ENCODE peak calls at places on chromosomes 1 and 21, in nine cellular contexts. H is pancreas, S is ovary, E is body of pancreas, F is PC-9, U is mammary epithelial cell, R is OCI-LY7, I is heart left ventricle, A is stomach. P is an unnamed sample.

GRCh38 chr1:223504741-223505140 is 111.5 kb downstream of the CCDC185 start:
- DNase-seq in H (no peak), S (no peak), E (peak; percentile 58), F (no peak), U (peak; percentile 94), R (no peak), I (no peak), A (peak; percentile 79), P (peak; percentile 72)

GRCh38 chr1:229782469-229782868 is 156.4 kb downstream of the URB2 start:
- DNase-seq in H (no peak), S (no peak), E (no peak), F (no peak), U (no peak), R (no peak), I (no peak), A (no peak), P (no peak)

GRCh38 chr1:179217943-179218507 is 11.5 kb downstream of the ABL2 start:
- DNase-seq in H (no peak), S (no peak), E (peak; percentile 53), F (no peak), U (no peak), R (peak; percentile 8), I (no peak), A (no peak), P (no peak)

GRCh38 chr1:69090170-69090569 is 477.6 kb upstream of the LRRC7 start:
- DNase-seq in H (no peak), S (no peak), E (no peak), F (no peak), U (no peak), R (no peak), I (no peak), A (no peak), P (no peak)

GRCh38 chr1:231160851-231161710 is 777 bp upstream of the TRIM67 start:
- DNase-seq in H (peak; percentile 57), S (no peak), E (no peak), F (no peak), U (no peak), R (no peak), I (peak; percentile 59), A (no peak), P (no peak)

GRCh38 chr1:6393400-6394187 is at the start of gene ACOT7:
- DNase-seq in H (peak; percentile 94), S (peak; percentile 83), E (peak; percentile 91), F (peak; percentile 69), U (peak; percentile 92), R (peak; percentile 92), I (peak; percentile 92), A (peak; percentile 90), P (peak; percentile 88)

GRCh38 chr1:96472471-96472870 is 249.1 kb upstream of the PTBP2 start:
- DNase-seq in H (no peak), S (no peak), E (no peak), F (no peak), U (peak; percentile 71), R (no peak), I (no peak), A (no peak), P (no peak)

GRCh38 chr1:60052634-60053033 is 20.9 kb downstream of the C1orf87 start:
- DNase-seq in H (no peak), S (no peak), E (no peak), F (no peak), U (no peak), R (no peak), I (no peak), A (no peak), P (no peak)

GRCh38 chr1:151992345-151993083 is 1.1 kb downstream of the S100A10 start:
- DNase-seq in H (peak; percentile 78), S (peak; percentile 73), E (peak; percentile 87), F (peak; percentile 99), U (peak; percentile 99), R (no peak), I (peak; percentile 86), A (peak; percentile 92), P (peak; percentile 90)

GRCh38 chr1:93349231-93350135 is 3.8 kb downstream of the DR1 start:
- DNase-seq in H (no peak), S (no peak), E (no peak), F (no peak), U (peak; percentile 39), R (peak; percentile 16), I (no peak), A (no peak), P (no peak)

GRCh38 chr21:40901690-40902089 is 54.7 kb upstream of the DSCAM start:
- DNase-seq in H (no peak), S (no peak), E (peak; percentile 14), F (no peak), U (no peak), R (no peak), I (no peak), A (peak; percentile 51), P (no peak)

GRCh38 chr1:234135501-234135900 is 231.0 kb downstream of the SLC35F3 start:
- DNase-seq in H (no peak), S (no peak), E (no peak), F (no peak), U (no peak), R (no peak), I (no peak), A (no peak), P (no peak)

GRCh38 chr1:118302145-118302544 is 117.1 kb upstream of the SPAG17 start:
- DNase-seq in H (no peak), S (no peak), E (no peak), F (no peak), U (no peak), R (no peak), I (no peak), A (no peak), P (no peak)

GRCh38 chr1:212712451-212713303 is 13.0 kb upstream of the BATF3 start:
- DNase-seq in H (no peak), S (no peak), E (no peak), F (no peak), U (peak; percentile 53), R (no peak), I (no peak), A (no peak), P (no peak)

GRCh38 chr1:171403396-171403795 is 81.9 kb upstream of the PRRC2C start:
- DNase-seq in H (no peak), S (no peak), E (no peak), F (peak; percentile 71), U (peak; percentile 52), R (no peak), I (no peak), A (no peak), P (no peak)

DNA sequence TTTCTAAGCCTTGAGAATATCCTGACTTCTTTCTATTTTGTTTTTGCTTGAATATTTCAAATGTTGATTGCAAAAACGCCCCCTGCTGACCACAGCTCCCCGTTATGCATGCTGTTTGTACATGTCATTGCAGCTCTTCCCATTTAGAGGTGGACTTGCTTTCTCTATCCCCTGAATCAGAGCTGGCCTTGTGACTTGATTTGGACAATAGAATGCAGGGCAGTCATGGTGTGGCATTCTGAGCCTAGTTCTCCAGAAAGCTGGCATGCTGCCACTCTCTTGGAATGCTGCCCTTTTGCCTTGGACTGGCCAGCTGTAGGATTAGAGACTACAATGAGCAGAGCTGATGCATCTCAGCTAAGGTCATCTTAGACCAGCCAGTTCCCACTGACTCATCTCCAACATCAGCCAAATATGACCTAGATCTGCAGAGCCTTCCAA is 1561.5 kb downstream of the MRPL39 start:
- DNase-seq in H (peak; percentile 80), S (peak; percentile 51), E (peak; percentile 73), F (no peak), U (no peak), R (no peak), I (peak; percentile 73), A (peak; percentile 66), P (peak; percentile 64)
- TF ChIP-seq CTCF in H (no peak), S (no peak), E (no peak), F (no peak), U (no peak), R (peak; percentile 50), I (peak; percentile 38), A (no peak), P (peak; percentile 5)

GRCh38 chr21:46636550-46637289 is 1.2 kb downstream of the PRMT2 start:
- DNase-seq in H (no peak), S (no peak), E (no peak), F (no peak), U (no peak), R (no peak), I (no peak), A (no peak), P (no peak)

GRCh38 chr21:46639489-46640386 is 4.3 kb downstream of the PRMT2 start:
- DNase-seq in H (no peak), S (no peak), E (no peak), F (no peak), U (no peak), R (peak; percentile 11), I (no peak), A (no peak), P (no peak)

GRCh38 chr21:46635324-46636180 is at the start of gene PRMT2:
- DNase-seq in H (peak; percentile 100), S (peak; percentile 98), E (peak; percentile 97), F (peak; percentile 72), U (peak; percentile 95), R (peak; percentile 97), I (peak; percentile 100), A (peak; percentile 98), P (peak; percentile 97)

GRCh38 chr21:46636181-46636512 is 673 bp downstream of the PRMT2 start:
- DNase-seq in H (no peak), S (no peak), E (no peak), F (no peak), U (no peak), R (no peak), I (no peak), A (no peak), P (no peak)

GRCh38 chr21:46637952-46638746 is 2.7 kb downstream of the PRMT2 start:
- DNase-seq in H (no peak), S (no peak), E (no peak), F (no peak), U (no peak), R (no peak), I (no peak), A (no peak), P (no peak)
- H3K4me3 ChIP-seq in H (no peak overlapping the region), S (no peak overlapping the region), E (no peak overlapping the region), F (no peak overlapping the region), U (peak overlapping the region; percentile 100), R (no peak overlapping the region), I (peak overlapping the region; percentile 14), A (peak overlapping the region; percentile 14), P (no peak overlapping the region)

GRCh38 chr1:243462929-243463697 is 207.3 kb downstream of the SDCCAG8 start:
- DNase-seq in H (no peak), S (no peak), E (no peak), F (no peak), U (no peak), R (no peak), I (no peak), A (no peak), P (no peak)
- H3K4me1 ChIP-seq in H (no peaks in the 10 kb centered on the region), S (peaks cover 1% of the 10 kb centered on the region), E (no peaks in the 10 kb centered on the region), F (no peaks in the 10 kb centered on the region), U (peaks cover 7% of the 10 kb centered on the region), R (no peaks in the 10 kb centered on the region), I (no peaks in the 10 kb centered on the region), A (no peaks in the 10 kb centered on the region), P (peaks cover 3% of the 10 kb centered on the region)

DNA sequence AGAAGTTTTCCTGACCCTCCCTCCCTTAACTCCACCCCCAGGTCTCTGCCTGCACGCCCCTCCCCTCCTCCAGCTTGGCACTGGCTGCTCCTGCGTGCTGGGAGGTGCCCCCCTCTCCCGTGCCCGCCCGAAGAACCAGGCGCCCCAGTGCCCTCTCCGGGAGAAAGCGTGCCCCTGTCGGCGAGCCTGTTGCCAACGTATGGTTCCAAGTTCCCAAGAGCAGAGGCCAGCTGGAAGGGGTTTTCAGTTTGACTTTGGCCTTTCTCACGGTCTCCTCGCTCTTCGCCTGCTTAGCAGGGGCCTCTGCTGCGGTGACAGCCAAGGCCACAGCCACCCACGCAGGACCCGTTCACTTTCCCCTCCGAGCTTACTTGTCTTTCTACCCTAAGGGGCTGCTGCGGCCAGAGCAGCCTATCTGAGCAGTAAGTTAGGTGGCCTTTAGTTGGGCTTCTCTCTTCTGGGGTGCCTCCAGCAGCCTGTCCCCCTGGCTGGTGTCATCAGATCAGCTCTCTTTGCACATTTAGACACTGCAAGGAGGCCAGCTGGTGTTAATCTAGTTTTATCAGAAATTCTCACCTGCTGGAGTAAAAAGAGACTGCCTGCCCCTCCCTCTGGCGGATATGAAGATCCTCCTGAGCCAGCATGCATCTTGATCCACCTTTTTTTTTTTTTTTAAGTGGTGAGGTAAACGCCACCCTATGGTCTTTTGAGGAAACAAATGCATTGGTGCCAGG is 1.5 kb downstream of the STUM start:
- DNase-seq in H (peak; percentile 87), S (peak; percentile 23), E (peak; percentile 64), F (peak; percentile 39), U (peak; percentile 15), R (peak; percentile 74), I (no peak), A (peak; percentile 68), P (no peak)
- TF ChIP-seq CTCF in H (no peak), S (no peak), E (peak; percentile 15), F (peak; percentile 28), U (peak; percentile 33), R (peak; percentile 65), I (no peak), A (no peak), P (no peak)

P was measured in lung.